ENCODE peak calls at places on chromosomes 4 and X, in four cellular contexts. T is HL-60, Z is GM12878, U is K562. I is an unnamed sample.

GRCh38 chr4:178306565-178306964 is 864.3 kb upstream of the AGA start:
- DNase-seq in T (no peak), Z (no peak), U (no peak), I (no peak)

GRCh38 chr4:54556081-54556480 is 101.7 kb upstream of the KIT start:
- DNase-seq in T (no peak), Z (no peak), U (no peak), I (no peak)

GRCh38 chrX:129622757-129623301 is 31.9 kb downstream of the APLN start:
- DNase-seq in T (no peak), Z (no peak), U (no peak), I (no peak)

GRCh38 chrX:134396174-134396573 is 63.8 kb upstream of the HPRT1 start:
- DNase-seq in T (no peak), Z (no peak), U (no peak), I (no peak)

GRCh38 chr4:112766422-112766821 is 129.5 kb downstream of the LARP7 start:
- DNase-seq in T (peak; percentile 17), Z (no peak), U (peak; percentile 28), I (no peak)

GRCh38 chr4:25088342-25088952 is 57.7 kb upstream of the LGI2 start:
- DNase-seq in T (peak; percentile 50), Z (no peak), U (peak; percentile 75), I (peak; percentile 14)

GRCh38 chr4:74279716-74280115 is 28.6 kb upstream of the EPGN start:
- DNase-seq in T (no peak), Z (no peak), U (no peak), I (no peak)

GRCh38 chr4:113851816-113852215 is 90.3 kb upstream of the CAMK2D start:
- DNase-seq in T (no peak), Z (no peak), U (no peak), I (no peak)

GRCh38 chr4:15755321-15755750 is 22.8 kb upstream of the CD38 start:
- DNase-seq in T (no peak), Z (no peak), U (no peak), I (no peak)

GRCh38 chrX:38871129-38872029 is 70.1 kb downstream of the MID1IP1 start:
- DNase-seq in T (no peak), Z (no peak), U (no peak), I (no peak)

GRCh38 chrX:93322110-93322509 is 351.3 kb downstream of the NAP1L3 start:
- DNase-seq in T (no peak), Z (no peak), U (no peak), I (no peak)

GRCh38 chr4:2761035-2761923 is 5.1 kb upstream of the TNIP2 start:
- DNase-seq in T (no peak), Z (no peak), U (peak; percentile 45), I (no peak)

GRCh38 chr4:143362392-143363046 is 25.8 kb downstream of the GAB1 start:
- DNase-seq in T (no peak), Z (no peak), U (no peak), I (no peak)

GRCh38 chrX:153464116-153464515 is 6.3 kb downstream of the HAUS7 start:
- DNase-seq in T (no peak), Z (no peak), U (no peak), I (no peak)

GRCh38 chr4:76301068-76301774 is 5.3 kb upstream of the STBD1 start:
- DNase-seq in T (peak; percentile 63), Z (peak; percentile 74), U (peak; percentile 94), I (peak; percentile 63)

GRCh38 chr4:27066591-27066990 is 205.9 kb downstream of the STIM2 start:
- DNase-seq in T (peak; percentile 96), Z (no peak), U (no peak), I (no peak)

GRCh38 chr4:25448379-25449109 is 71.5 kb downstream of the ANAPC4 start:
- DNase-seq in T (no peak), Z (no peak), U (no peak), I (no peak)

GRCh38 chr4:101102114-101102752 is 245.1 kb downstream of the PPP3CA start:
- DNase-seq in T (no peak), Z (no peak), U (no peak), I (no peak)

GRCh38 chr4:168836482-168836881 is 173.6 kb downstream of the CBR4 start:
- DNase-seq in T (no peak), Z (no peak), U (no peak), I (no peak)

GRCh38 chrX:46953597-46953996 is 41.4 kb downstream of the JADE3 start:
- DNase-seq in T (no peak), Z (no peak), U (no peak), I (no peak)

GRCh38 chrX:153469811-153470410 is 465 bp downstream of the HAUS7 start:
- DNase-seq in T (peak; percentile 35), Z (no peak), U (peak; percentile 60), I (no peak)

GRCh38 chrX:13805241-13805640 is 11.7 kb downstream of the GPM6B start:
- DNase-seq in T (no peak), Z (no peak), U (no peak), I (no peak)

GRCh38 chr4:56655209-56655626 is 25.9 kb downstream of the HOPX start:
- DNase-seq in T (no peak), Z (no peak), U (no peak), I (no peak)

GRCh38 chr4:38563703-38564490 is 100.1 kb upstream of the KLF3 start:
- DNase-seq in T (no peak), Z (no peak), U (no peak), I (no peak)
- TF ChIP-seq SPI1 in T (no peak), Z (no peak), U (no peak), I (no peak)

GRCh38 chr4:94454405-94454804 is 2.7 kb downstream of the PDLIM5 start:
- DNase-seq in T (no peak), Z (no peak), U (no peak), I (no peak)

GRCh38 chr4:94453534-94453963 is 1.8 kb downstream of the PDLIM5 start:
- DNase-seq in T (no peak), Z (no peak), U (peak; percentile 34), I (no peak)

GRCh38 chr4:94452476-94453300 is 946 bp downstream of the PDLIM5 start:
- DNase-seq in T (peak; percentile 24), Z (no peak), U (peak; percentile 77), I (no peak)

GRCh38 chr4:94457692-94458106 is 6.0 kb downstream of the PDLIM5 start:
- DNase-seq in T (no peak), Z (no peak), U (no peak), I (no peak)

DNA sequence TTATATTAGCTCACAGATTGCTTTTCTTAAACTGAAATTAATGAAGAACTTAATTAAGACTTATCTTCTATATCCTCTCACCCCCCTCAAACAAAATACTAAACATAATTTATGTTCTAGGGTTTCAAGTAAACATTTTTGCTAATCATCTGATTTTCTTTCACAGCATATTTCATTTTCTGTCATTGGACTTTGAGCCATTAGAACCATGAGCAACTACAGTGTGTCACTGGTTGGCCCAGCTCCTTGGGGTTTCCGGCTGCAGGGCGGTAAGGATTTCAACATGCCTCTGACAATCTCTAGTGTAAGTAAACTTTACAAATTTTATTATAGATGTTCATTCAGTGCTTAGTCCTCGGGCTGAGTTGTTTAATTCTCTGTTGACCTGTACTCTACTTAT is 3.3 kb downstream of the PDLIM5 start:
- DNase-seq in T (peak; percentile 12), Z (no peak), U (peak; percentile 41), I (no peak)
- TF ChIP-seq SPI1 in T (no peak), Z (no peak), U (no peak), I (no peak)

GRCh38 chrX:73563740-73564073 is 710 bp downstream of the CHIC1 start:
- DNase-seq in T (no peak), Z (peak; percentile 11), U (no peak), I (no peak)
- TF ChIP-seq SPI1 in T (no peak), Z (no peak), U (no peak), I (no peak)

GRCh38 chr4:40995850-40996249 is 218.5 kb downstream of the APBB2 start:
- DNase-seq in T (no peak), Z (no peak), U (no peak), I (no peak)

GRCh38 chr4:40991908-40992307 is 222.4 kb downstream of the APBB2 start:
- DNase-seq in T (no peak), Z (peak; percentile 85), U (no peak), I (no peak)

GRCh38 chr4:40990899-40991265 is 223.5 kb downstream of the APBB2 start:
- DNase-seq in T (no peak), Z (peak; percentile 58), U (no peak), I (no peak)

GRCh38 chr4:40990202-40990898 is 224.0 kb downstream of the APBB2 start:
- DNase-seq in T (no peak), Z (peak; percentile 53), U (no peak), I (no peak)

DNA sequence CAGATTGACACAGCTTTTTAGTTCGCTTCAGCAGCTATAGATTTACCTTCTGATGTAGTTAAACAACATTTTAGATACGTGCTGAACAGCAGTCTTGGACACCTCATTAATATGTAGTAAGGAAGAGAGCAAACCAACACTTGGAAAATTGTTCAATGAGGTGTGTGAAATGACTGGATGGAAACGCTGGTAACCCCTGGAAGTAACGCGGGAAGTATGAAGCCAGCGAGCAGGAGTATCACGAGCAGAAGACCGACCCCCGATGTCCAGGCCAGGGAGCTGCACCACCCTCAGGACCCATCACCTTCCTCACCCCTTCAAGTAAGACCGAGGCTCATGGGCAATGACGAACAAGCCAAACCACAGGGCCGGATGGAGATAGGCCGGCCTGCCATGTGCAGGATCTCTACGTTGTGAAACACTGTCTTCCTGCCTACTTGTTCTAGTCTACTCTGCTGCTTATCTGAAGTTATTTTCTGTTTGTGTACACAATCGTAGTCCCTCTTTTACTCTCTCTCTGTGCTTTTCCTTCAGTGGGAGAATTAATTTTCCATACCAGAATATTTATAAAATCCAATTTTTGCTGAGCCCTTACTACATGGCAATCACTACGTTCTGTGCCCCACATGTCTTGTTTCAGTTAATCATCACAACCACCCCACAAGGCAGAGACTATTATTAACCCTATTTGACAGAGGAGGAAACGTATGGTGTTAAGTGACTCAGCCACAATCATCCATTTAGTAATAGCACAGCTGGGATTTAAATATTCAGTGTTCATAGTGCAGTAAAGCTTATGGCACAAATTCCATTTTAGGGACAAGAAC is 221.7 kb downstream of the APBB2 start:
- DNase-seq in T (peak; percentile 27), Z (peak; percentile 78), U (no peak), I (no peak)
- TF ChIP-seq SPI1 in T (no peak), Z (no peak), U (no peak), I (peak; percentile 13)

DNA sequence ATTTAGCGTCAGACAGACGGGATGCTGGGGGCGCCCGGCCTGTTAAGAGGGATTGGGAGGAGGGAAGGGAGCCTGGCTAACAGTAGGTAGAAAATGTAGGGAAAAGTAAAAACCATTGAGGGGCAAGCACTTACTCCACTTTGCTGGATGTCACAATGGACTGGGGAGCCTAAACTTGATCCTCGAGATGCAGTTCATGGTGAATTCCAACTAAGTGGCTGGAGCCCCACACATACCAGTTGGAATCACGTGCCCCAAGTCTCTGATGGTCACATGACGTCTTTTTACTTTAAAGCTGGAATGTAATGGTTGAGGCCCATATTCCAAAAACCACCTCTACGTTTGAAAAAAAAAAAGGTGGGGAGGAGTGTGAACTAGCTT is 1.5 kb downstream of the PLS3 start:
- DNase-seq in T (no peak), Z (no peak), U (no peak), I (no peak)
- TF ChIP-seq SPI1 in T (no peak), Z (no peak), U (no peak), I (no peak)

DNA sequence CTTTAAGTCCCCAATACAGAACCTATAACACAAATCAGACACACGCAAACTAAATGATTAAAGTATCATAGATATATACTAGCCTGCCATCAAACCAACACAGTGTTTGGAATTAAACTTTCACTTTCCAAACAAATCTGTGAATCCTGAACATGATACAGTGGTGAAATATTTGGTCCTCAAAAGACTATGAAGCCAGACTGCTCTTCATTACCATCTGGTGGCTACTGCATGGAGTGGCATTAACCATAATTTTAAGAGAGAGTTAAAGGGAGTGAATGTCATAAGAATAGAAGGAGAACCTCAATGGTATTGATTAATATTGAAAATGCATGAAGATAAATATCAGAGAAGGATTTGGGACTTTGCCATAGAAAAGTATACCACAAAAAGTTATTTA is 9.2 kb upstream of the GABRA4 start:
- DNase-seq in T (no peak), Z (no peak), U (no peak), I (no peak)
- TF ChIP-seq SPI1 in T (no peak), Z (no peak), U (no peak), I (no peak)